ENCODE peak calls at places on chromosomes 4 and X, in ten cellular contexts. E, L, F, X, O, M, H, R, N and B are unnamed samples.

GRCh38 chrX:119516157-119516702 is 48.0 kb downstream of the SLC25A5 start:
- DNase-seq in E (peak; percentile 63), L (no peak), F (no peak), X (peak; percentile 23), O (no peak), M (no peak), H (peak; percentile 20), R (no peak), N (no peak), B (peak; percentile 62)

GRCh38 chr4:60155088-60155487 is 1045.0 kb upstream of the ADGRL3 start:
- DNase-seq in E (no peak), L (no peak), F (no peak), X (no peak), O (no peak), M (no peak), H (no peak), R (no peak), N (no peak), B (no peak)

GRCh38 chrX:140274761-140275525 is 229.9 kb downstream of the SOX3 start:
- DNase-seq in E (no peak), L (no peak), F (no peak), X (no peak), O (no peak), M (no peak), H (no peak), R (no peak), N (no peak), B (peak; percentile 52)

GRCh38 chr4:140363051-140363450 is 10.4 kb upstream of the SCOC start:
- DNase-seq in E (no peak), L (no peak), F (no peak), X (peak; percentile 25), O (no peak), M (no peak), H (no peak), R (no peak), N (no peak), B (no peak)

GRCh38 chrX:38770152-38770551 is 31.1 kb upstream of the MID1IP1 start:
- DNase-seq in E (no peak), L (no peak), F (no peak), X (no peak), O (no peak), M (no peak), H (no peak), R (no peak), N (no peak), B (no peak)

GRCh38 chr4:8568068-8568668 is 12.0 kb upstream of the GPR78 start:
- DNase-seq in E (peak; percentile 79), L (no peak), F (no peak), X (no peak), O (no peak), M (no peak), H (no peak), R (no peak), N (no peak), B (no peak)

GRCh38 chr4:12409507-12410190 is 981.0 kb upstream of the HS3ST1 start:
- DNase-seq in E (no peak), L (no peak), F (no peak), X (no peak), O (no peak), M (no peak), H (no peak), R (no peak), N (no peak), B (no peak)

GRCh38 chrX:73851014-73852009 is 288.3 kb downstream of the CHIC1 start:
- DNase-seq in E (no peak), L (peak; percentile 87), F (peak; percentile 94), X (peak; percentile 90), O (no peak), M (no peak), H (no peak), R (peak; percentile 94), N (no peak), B (no peak)

GRCh38 chr4:38468491-38468890 is 195.5 kb upstream of the KLF3 start:
- DNase-seq in E (no peak), L (no peak), F (no peak), X (no peak), O (peak; percentile 39), M (no peak), H (no peak), R (no peak), N (no peak), B (no peak)

GRCh38 chr4:38467296-38467695 is 196.7 kb upstream of the KLF3 start:
- DNase-seq in E (no peak), L (no peak), F (no peak), X (no peak), O (no peak), M (no peak), H (no peak), R (no peak), N (no peak), B (no peak)

GRCh38 chr4:38466401-38466800 is 197.6 kb upstream of the KLF3 start:
- DNase-seq in E (no peak), L (no peak), F (no peak), X (no peak), O (peak; percentile 75), M (no peak), H (no peak), R (no peak), N (no peak), B (no peak)

GRCh38 chr4:38469410-38469809 is 194.6 kb upstream of the KLF3 start:
- DNase-seq in E (no peak), L (no peak), F (no peak), X (no peak), O (peak; percentile 53), M (no peak), H (no peak), R (no peak), N (no peak), B (no peak)

GRCh38 chr4:38470708-38471262 is 193.2 kb upstream of the KLF3 start:
- DNase-seq in E (no peak), L (no peak), F (no peak), X (no peak), O (peak; percentile 19), M (no peak), H (no peak), R (no peak), N (no peak), B (no peak)
- H3K27ac ChIP-seq in E (no peak overlapping the region), L (no peak overlapping the region), F (no peak overlapping the region), X (no peak overlapping the region), O (no peak overlapping the region), M (no peak overlapping the region), H (no peak overlapping the region), R (no peak overlapping the region), N (no peak overlapping the region), B (no peak overlapping the region)

GRCh38 chrX:40579880-40580536 is 762 bp upstream of the ATP6AP2 start:
- DNase-seq in E (no peak), L (no peak), F (no peak), X (no peak), O (no peak), M (no peak), H (no peak), R (no peak), N (no peak), B (no peak)

GRCh38 chrX:40580537-40581332 is at the start of gene ATP6AP2:
- DNase-seq in E (peak; percentile 99), L (peak; percentile 91), F (peak; percentile 95), X (peak; percentile 93), O (peak; percentile 95), M (peak; percentile 76), H (peak; percentile 85), R (peak; percentile 95), N (peak; percentile 88), B (peak; percentile 89)

GRCh38 chrX:40579139-40579538 is 1.6 kb upstream of the ATP6AP2 start:
- DNase-seq in E (no peak), L (no peak), F (no peak), X (no peak), O (no peak), M (no peak), H (no peak), R (no peak), N (no peak), B (no peak)

GRCh38 chrX:40576291-40576690 is 4.5 kb upstream of the ATP6AP2 start:
- DNase-seq in E (no peak), L (no peak), F (no peak), X (no peak), O (no peak), M (no peak), H (no peak), R (no peak), N (no peak), B (no peak)

DNA sequence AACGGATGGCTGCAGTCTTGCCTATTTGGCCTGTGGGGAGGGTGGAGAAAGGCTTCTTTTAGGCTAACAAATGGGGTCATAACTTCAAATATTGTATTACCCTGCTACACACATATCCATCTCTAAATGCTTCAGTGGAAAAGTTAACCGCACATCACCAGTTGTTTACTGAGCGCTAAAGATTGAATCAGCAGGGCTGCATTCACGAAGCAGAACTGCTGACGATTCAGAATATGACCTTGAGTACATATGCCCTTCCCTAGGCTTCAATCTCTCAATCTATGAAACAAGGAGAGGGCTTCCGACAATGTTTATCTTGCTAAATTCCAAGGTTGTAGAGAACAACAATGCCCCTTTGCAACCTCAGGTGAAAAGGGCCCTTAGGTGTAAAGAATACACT is 2.7 kb upstream of the ATP6AP2 start:
- DNase-seq in E (no peak), L (no peak), F (no peak), X (no peak), O (no peak), M (no peak), H (no peak), R (no peak), N (no peak), B (no peak)
- H3K36me3 ChIP-seq in E (no peaks in the 10 kb centered on the region), L (no peaks in the 10 kb centered on the region), F (no peaks in the 10 kb centered on the region), X (no peaks in the 10 kb centered on the region), O (no peaks in the 10 kb centered on the region), M (no peaks in the 10 kb centered on the region), H (no peaks in the 10 kb centered on the region), R (no peaks in the 10 kb centered on the region), N (no peaks in the 10 kb centered on the region), B (peaks cover 3% of the 10 kb centered on the region)

GRCh38 chr4:116520886-116521285 is 564.5 kb downstream of the TRAM1L1 start:
- DNase-seq in E (no peak), L (no peak), F (no peak), X (no peak), O (no peak), M (no peak), H (no peak), R (no peak), N (no peak), B (no peak)
- H3K27ac ChIP-seq in E (no peak overlapping the region), L (no peak overlapping the region), F (no peak overlapping the region), X (no peak overlapping the region), O (no peak overlapping the region), M (no peak overlapping the region), H (no peak overlapping the region), R (no peak overlapping the region), N (no peak overlapping the region), B (no peak overlapping the region)

GRCh38 chrX:356385-357034 is 30.2 kb downstream of the PPP2R3B start:
- DNase-seq in E (no peak), L (no peak), F (no peak), X (no peak), O (no peak), M (no peak), H (no peak), R (peak; percentile 28), N (no peak), B (no peak)

GRCh38 chrX:358651-359143 is 28.0 kb downstream of the PPP2R3B start:
- DNase-seq in E (no peak), L (no peak), F (no peak), X (no peak), O (no peak), M (no peak), H (no peak), R (peak; percentile 26), N (no peak), B (no peak)

GRCh38 chrX:355329-356050 is 31.2 kb downstream of the PPP2R3B start:
- DNase-seq in E (no peak), L (no peak), F (no peak), X (no peak), O (no peak), M (no peak), H (no peak), R (peak; percentile 14), N (peak; percentile 4), B (no peak)

GRCh38 chrX:357693-358471 is 28.8 kb downstream of the PPP2R3B start:
- DNase-seq in E (no peak), L (no peak), F (no peak), X (no peak), O (no peak), M (no peak), H (no peak), R (peak; percentile 52), N (peak; percentile 13), B (no peak)

GRCh38 chrX:357035-357692 is 29.5 kb downstream of the PPP2R3B start:
- DNase-seq in E (no peak), L (no peak), F (no peak), X (no peak), O (no peak), M (no peak), H (no peak), R (peak; percentile 34), N (no peak), B (no peak)
- H3K36me3 ChIP-seq in E (peaks cover 34% of the 10 kb centered on the region), L (peaks cover 48% of the 10 kb centered on the region), F (peaks cover 58% of the 10 kb centered on the region), X (peaks cover 6% of the 10 kb centered on the region), O (peaks cover 46% of the 10 kb centered on the region), M (peaks cover 4% of the 10 kb centered on the region), H (peaks cover 5% of the 10 kb centered on the region), R (peaks cover 5% of the 10 kb centered on the region), N (peaks cover 42% of the 10 kb centered on the region), B (peaks cover 19% of the 10 kb centered on the region)